ENCODE peak calls at places on chromosomes 11 and 22, in seven cellular contexts. B, P, L, V, E, U and T are unnamed samples.

GRCh38 chr11:68994161-68994890 is 13.5 kb upstream of the MRGPRD start:
- DNase-seq in B (no peak), P (no peak), E (peak; percentile 51), U (no peak), L (no peak), V (no peak), T (no peak)

GRCh38 chr11:128299132-128299726 is 288.1 kb downstream of the ETS1 start:
- DNase-seq in P (peak; percentile 29), B (no peak), U (no peak), E (no peak), V (no peak), L (no peak), T (no peak)

GRCh38 chr11:45646275-45646970 is 19.0 kb downstream of the CHST1 start:
- DNase-seq in E (no peak), B (no peak), U (peak; percentile 53), P (no peak), L (no peak), V (no peak), T (no peak)

GRCh38 chr11:43942651-43943356 is 367 bp downstream of the C11orf96 start:
- DNase-seq in P (no peak), L (no peak), V (no peak), E (no peak), B (no peak), U (no peak), T (no peak)

GRCh38 chr11:66467756-66468155 is 1.1 kb downstream of the PELI3 start:
- DNase-seq in E (no peak), V (no peak), B (no peak), L (no peak), P (peak; percentile 39), U (no peak), T (no peak)

GRCh38 chr22:35425971-35426800 is 26.2 kb downstream of the MCM5 start:
- DNase-seq in V (no peak), P (no peak), U (peak; percentile 42), E (no peak), B (no peak), L (no peak), T (no peak)

GRCh38 chr11:67357831-67358555 is 4.6 kb upstream of the POLD4 start:
- DNase-seq in B (no peak), V (no peak), U (peak; percentile 86), P (no peak), L (no peak), E (no peak), T (no peak)

GRCh38 chr11:96257972-96258951 is 84.7 kb downstream of the MAML2 start:
- DNase-seq in E (no peak), V (no peak), U (no peak), L (no peak), B (no peak), P (no peak), T (peak; percentile 26)